ENCODE peak calls at places on chromosomes 6 and 20, in ten cellular contexts. Z, E, V, P, Q, L, H, M, F and G are unnamed samples.
A peak's percentile ranks its signal among the peaks of the same experiment; 100 is the strongest.

GRCh38 chr6:166402582-166403277 is 20.0 kb upstream of the MPC1 start:
- DNase-seq in P (no peak), M (no peak), E (no peak), L (no peak), Q (peak; percentile 41), H (no peak), F (no peak), Z (peak; percentile 11), V (no peak), G (no peak)

GRCh38 chr20:22740829-22741228 is 156.5 kb upstream of the FOXA2 start:
- DNase-seq in M (no peak), Z (no peak), L (no peak), E (no peak), Q (no peak), P (no peak), V (no peak), H (no peak), F (no peak), G (no peak)

GRCh38 chr6:130794686-130795085 is 32.5 kb upstream of the SMLR1 start:
- DNase-seq in E (no peak), M (no peak), L (no peak), H (no peak), Z (no peak), V (no peak), Q (no peak), P (no peak), F (no peak), G (no peak)

GRCh38 chr6:13065596-13065995 is 262.7 kb downstream of the TBC1D7 start:
- DNase-seq in V (no peak), F (no peak), Q (no peak), E (no peak), H (no peak), M (no peak), L (no peak), P (no peak), Z (no peak), G (no peak)

GRCh38 chr20:2387180-2387577 is 6.5 kb downstream of the TGM6 start:
- DNase-seq in H (no peak), V (no peak), Q (peak; percentile 94), E (no peak), F (no peak), M (no peak), Z (peak; percentile 79), L (no peak), P (no peak), G (peak; percentile 23)

GRCh38 chr6:70956451-70957283 is at the start of gene B3GAT2:
- DNase-seq in V (no peak), P (no peak), F (no peak), E (no peak), Z (peak; percentile 64), Q (peak; percentile 85), H (no peak), M (peak; percentile 30), L (no peak), G (no peak)

GRCh38 chr20:37598611-37599342 is 71.1 kb upstream of the BLCAP start:
- DNase-seq in V (no peak), M (no peak), F (no peak), Z (no peak), P (no peak), E (no peak), Q (no peak), H (no peak), L (no peak), G (no peak)

GRCh38 chr6:113120577-113121285 is 736.4 kb upstream of the MARCKS start:
- DNase-seq in F (no peak), M (no peak), V (no peak), Q (peak; percentile 46), E (no peak), P (no peak), H (peak; percentile 9), L (no peak), Z (no peak), G (no peak)

GRCh38 chr20:40683221-40683893 is 5.7 kb downstream of the MAFB start:
- DNase-seq in L (peak; percentile 68), E (no peak), H (peak; percentile 40), M (peak; percentile 54), Q (peak; percentile 73), Z (peak; percentile 47), P (no peak), F (no peak), V (peak; percentile 50), G (no peak)

GRCh38 chr6:18545726-18546125 is 158.6 kb downstream of the RNF144B start:
- DNase-seq in L (no peak), H (no peak), E (no peak), Z (no peak), M (no peak), P (no peak), Q (no peak), V (no peak), F (no peak), G (no peak)

GRCh38 chr6:9360881-9361280 is 925.5 kb upstream of the SLC35B3 start:
- DNase-seq in M (no peak), Z (no peak), H (no peak), F (no peak), Q (no peak), E (no peak), P (no peak), L (no peak), V (no peak), G (no peak)

GRCh38 chr6:17492350-17492749 is 99.0 kb downstream of the CAP2 start:
- DNase-seq in V (no peak), M (peak; percentile 51), P (no peak), Z (no peak), F (no peak), Q (no peak), E (no peak), H (no peak), L (no peak), G (no peak)

GRCh38 chr6:44177691-44178423 is 19.2 kb downstream of the CAPN11 start:
- DNase-seq in Q (no peak), P (peak; percentile 61), M (peak; percentile 65), L (peak; percentile 70), F (no peak), Z (no peak), E (peak; percentile 47), V (peak; percentile 78), H (peak; percentile 71), G (no peak)

GRCh38 chr20:52958206-52958605 is 14.0 kb upstream of the TSHZ2 start:
- DNase-seq in Z (no peak), F (no peak), M (no peak), E (no peak), L (no peak), P (no peak), V (no peak), Q (no peak), H (no peak), G (no peak)

GRCh38 chr20:24032412-24032898 is 43.9 kb upstream of the GGTLC1 start:
- DNase-seq in E (no peak), V (no peak), P (no peak), Z (no peak), M (no peak), Q (no peak), H (no peak), F (no peak), L (no peak), G (no peak)
- H3K9me3 ChIP-seq in E (no peaks in the 10 kb centered on the region), V (no peaks in the 10 kb centered on the region), P (no peaks in the 10 kb centered on the region), Z (no peaks in the 10 kb centered on the region), M (no peaks in the 10 kb centered on the region), Q (no peaks in the 10 kb centered on the region), H (no peaks in the 10 kb centered on the region), F (no peaks in the 10 kb centered on the region), L (no peaks in the 10 kb centered on the region), G (no peaks in the 10 kb centered on the region)

GRCh38 chr6:170096803-170097504 is 193.9 kb downstream of the DLL1 start:
- DNase-seq in P (peak; percentile 17), F (no peak), Q (peak; percentile 40), L (peak; percentile 25), Z (no peak), H (no peak), V (no peak), E (no peak), M (no peak), G (no peak)
- H3K9me3 ChIP-seq in P (no peaks in the 10 kb centered on the region), F (no peaks in the 10 kb centered on the region), Q (no peaks in the 10 kb centered on the region), L (no peaks in the 10 kb centered on the region), Z (no peaks in the 10 kb centered on the region), H (no peaks in the 10 kb centered on the region), V (no peaks in the 10 kb centered on the region), E (no peaks in the 10 kb centered on the region), M (no peaks in the 10 kb centered on the region), G (no peaks in the 10 kb centered on the region)

GRCh38 chr20:55918471-55918870 is 86.8 kb downstream of the CBLN4 start:
- DNase-seq in Z (no peak), L (no peak), V (no peak), P (no peak), F (no peak), H (no peak), M (no peak), Q (no peak), E (no peak), G (no peak)

DNA sequence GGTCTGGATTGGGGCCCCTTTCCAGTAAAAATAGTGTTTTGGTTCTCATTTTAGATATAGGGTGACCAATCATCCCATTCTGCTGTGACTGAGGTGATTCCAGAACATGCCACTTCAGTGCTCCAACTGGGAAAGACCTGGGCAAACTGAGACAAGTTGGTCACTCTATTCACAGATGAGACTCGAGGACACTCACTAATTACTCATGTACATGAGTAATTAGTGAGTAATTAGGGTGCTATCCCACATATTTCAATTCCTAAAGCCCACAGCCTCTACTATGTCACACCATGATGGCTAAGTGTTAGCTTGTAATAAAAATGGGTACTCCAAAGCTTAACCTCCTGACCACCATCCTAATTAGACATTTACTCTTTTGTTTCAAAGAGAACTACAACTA is 86.0 kb downstream of the CBLN4 start:
- DNase-seq in E (no peak), F (no peak), Z (no peak), L (no peak), Q (no peak), M (no peak), H (no peak), P (no peak), V (no peak), G (no peak)
- H3K9me3 ChIP-seq in E (no peaks in the 10 kb centered on the region), F (no peaks in the 10 kb centered on the region), Z (peaks cover 84% of the 10 kb centered on the region), L (peaks cover 2% of the 10 kb centered on the region), Q (peaks cover 94% of the 10 kb centered on the region), M (no peaks in the 10 kb centered on the region), H (no peaks in the 10 kb centered on the region), P (no peaks in the 10 kb centered on the region), V (peaks cover 33% of the 10 kb centered on the region), G (no peaks in the 10 kb centered on the region)

GRCh38 chr6:28333599-28334018 is 2.3 kb downstream of the ZSCAN31 start:
- DNase-seq in F (no peak), V (no peak), M (no peak), P (no peak), Q (no peak), L (no peak), E (no peak), H (no peak), Z (no peak), G (no peak)

GRCh38 chr6:28333047-28333446 is 2.9 kb downstream of the ZSCAN31 start:
- DNase-seq in L (no peak), P (no peak), M (no peak), E (no peak), Z (no peak), F (no peak), V (no peak), H (no peak), Q (no peak), G (no peak)

GRCh38 chr6:28334272-28335039 is 1.5 kb downstream of the ZSCAN31 start:
- DNase-seq in E (no peak), Z (no peak), Q (no peak), F (no peak), P (no peak), L (no peak), H (no peak), V (no peak), M (no peak), G (no peak)

GRCh38 chr6:28326371-28326948 is 9.5 kb downstream of the ZSCAN31 start:
- DNase-seq in Q (no peak), F (no peak), Z (no peak), E (no peak), H (no peak), P (no peak), M (no peak), V (no peak), L (no peak), G (no peak)

GRCh38 chr6:28330033-28330432 is 5.9 kb downstream of the ZSCAN31 start:
- DNase-seq in Q (no peak), M (no peak), E (no peak), V (no peak), L (no peak), P (no peak), H (no peak), Z (no peak), F (no peak), G (no peak)
- H3K9me3 ChIP-seq in Q (peaks cover 35% of the 10 kb centered on the region), M (no peaks in the 10 kb centered on the region), E (peaks cover 29% of the 10 kb centered on the region), V (peaks cover 43% of the 10 kb centered on the region), L (peaks cover 34% of the 10 kb centered on the region), P (peaks cover 26% of the 10 kb centered on the region), H (peaks cover 23% of the 10 kb centered on the region), Z (peaks cover 24% of the 10 kb centered on the region), F (peaks cover 21% of the 10 kb centered on the region), G (peaks cover 6% of the 10 kb centered on the region)